ENCODE peak calls at places on chromosome 4, in eight cellular contexts. One of them, this sample, is unnamed.
A peak's percentile ranks its signal among the peaks of the same experiment; 100 is the strongest.

GRCh38 chr4:72302981-72303704 is 265.9 kb downstream of the ADAMTS3 start:
- DNase-seq in colonic mucosa: peak; percentile 36
- DNase-seq in Peyer's patch: no peak
- DNase-seq in SJCRH30: peak; percentile 33
- DNase-seq in esophagus squamous epithelium: no peak
- DNase-seq in ovary: no peak
- DNase-seq in trophoblast cell: peak; percentile 75
- DNase-seq in testis: peak; percentile 48
- DNase-seq in this sample: peak; percentile 46

GRCh38 chr4:13919021-13919441 is 291.5 kb upstream of the BOD1L1 start:
- DNase-seq in colonic mucosa: no peak
- DNase-seq in Peyer's patch: no peak
- DNase-seq in SJCRH30: no peak
- DNase-seq in esophagus squamous epithelium: no peak
- DNase-seq in ovary: no peak
- DNase-seq in trophoblast cell: no peak
- DNase-seq in testis: no peak
- DNase-seq in this sample: no peak

GRCh38 chr4:156999175-156999517 is 27.5 kb upstream of the PDGFC start:
- DNase-seq in colonic mucosa: peak; percentile 36
- DNase-seq in Peyer's patch: no peak
- DNase-seq in SJCRH30: peak; percentile 78
- DNase-seq in esophagus squamous epithelium: no peak
- DNase-seq in ovary: no peak
- DNase-seq in trophoblast cell: peak; percentile 99
- DNase-seq in testis: peak; percentile 43
- DNase-seq in this sample: peak; percentile 57

GRCh38 chr4:119139822-119140252 is 4.2 kb downstream of the MYOZ2 start:
- DNase-seq in colonic mucosa: no peak
- DNase-seq in Peyer's patch: no peak
- DNase-seq in SJCRH30: no peak
- DNase-seq in esophagus squamous epithelium: no peak
- DNase-seq in ovary: no peak
- DNase-seq in trophoblast cell: no peak
- DNase-seq in testis: no peak
- DNase-seq in this sample: peak; percentile 2

GRCh38 chr4:14096406-14096965 is 469.0 kb upstream of the BOD1L1 start:
- DNase-seq in colonic mucosa: no peak
- DNase-seq in Peyer's patch: no peak
- DNase-seq in SJCRH30: no peak
- DNase-seq in esophagus squamous epithelium: no peak
- DNase-seq in ovary: no peak
- DNase-seq in trophoblast cell: peak; percentile 10
- DNase-seq in testis: no peak
- DNase-seq in this sample: no peak

GRCh38 chr4:167779864-167780263 is 312.5 kb upstream of the ANXA10 start:
- DNase-seq in colonic mucosa: no peak
- DNase-seq in Peyer's patch: no peak
- DNase-seq in SJCRH30: no peak
- DNase-seq in esophagus squamous epithelium: no peak
- DNase-seq in ovary: no peak
- DNase-seq in trophoblast cell: no peak
- DNase-seq in testis: no peak
- DNase-seq in this sample: no peak

GRCh38 chr4:143354990-143355389 is 18.3 kb downstream of the GAB1 start:
- DNase-seq in colonic mucosa: no peak
- DNase-seq in Peyer's patch: no peak
- DNase-seq in SJCRH30: no peak
- DNase-seq in esophagus squamous epithelium: no peak
- DNase-seq in ovary: no peak
- DNase-seq in trophoblast cell: no peak
- DNase-seq in testis: peak; percentile 47
- DNase-seq in this sample: no peak

GRCh38 chr4:102759835-102760644 is 728 bp downstream of the MANBA start:
- DNase-seq in colonic mucosa: peak; percentile 35
- DNase-seq in Peyer's patch: peak; percentile 71
- DNase-seq in SJCRH30: peak; percentile 3
- DNase-seq in esophagus squamous epithelium: peak; percentile 11
- DNase-seq in ovary: peak; percentile 25
- DNase-seq in trophoblast cell: peak; percentile 59
- DNase-seq in testis: peak; percentile 14
- DNase-seq in this sample: peak; percentile 40

GRCh38 chr4:106355193-106355592 is 13.4 kb downstream of the GIMD1 start:
- DNase-seq in colonic mucosa: no peak
- DNase-seq in Peyer's patch: no peak
- DNase-seq in SJCRH30: no peak
- DNase-seq in esophagus squamous epithelium: no peak
- DNase-seq in ovary: no peak
- DNase-seq in trophoblast cell: no peak
- DNase-seq in testis: peak; percentile 29
- DNase-seq in this sample: peak; percentile 14

GRCh38 chr4:6811165-6811564 is 28.6 kb downstream of the KIAA0232 start:
- DNase-seq in colonic mucosa: no peak
- DNase-seq in Peyer's patch: no peak
- DNase-seq in SJCRH30: no peak
- DNase-seq in esophagus squamous epithelium: no peak
- DNase-seq in ovary: no peak
- DNase-seq in trophoblast cell: peak; percentile 50
- DNase-seq in testis: no peak
- DNase-seq in this sample: no peak

GRCh38 chr4:98539299-98539698 is 119.1 kb downstream of the TSPAN5 start:
- DNase-seq in colonic mucosa: no peak
- DNase-seq in Peyer's patch: no peak
- DNase-seq in SJCRH30: no peak
- DNase-seq in esophagus squamous epithelium: no peak
- DNase-seq in ovary: no peak
- DNase-seq in trophoblast cell: no peak
- DNase-seq in testis: no peak
- DNase-seq in this sample: no peak

GRCh38 chr4:53461244-53461643 is 83.8 kb downstream of the FIP1L1 start:
- DNase-seq in colonic mucosa: no peak
- DNase-seq in Peyer's patch: no peak
- DNase-seq in SJCRH30: no peak
- DNase-seq in esophagus squamous epithelium: no peak
- DNase-seq in ovary: no peak
- DNase-seq in trophoblast cell: no peak
- DNase-seq in testis: no peak
- DNase-seq in this sample: no peak

GRCh38 chr4:6526696-6527095 is 48.3 kb upstream of the MAN2B2 start:
- DNase-seq in colonic mucosa: no peak
- DNase-seq in Peyer's patch: no peak
- DNase-seq in SJCRH30: no peak
- DNase-seq in esophagus squamous epithelium: no peak
- DNase-seq in ovary: no peak
- DNase-seq in trophoblast cell: no peak
- DNase-seq in testis: no peak
- DNase-seq in this sample: no peak

GRCh38 chr4:98711526-98711925 is 53.1 kb upstream of the TSPAN5 start:
- DNase-seq in colonic mucosa: no peak
- DNase-seq in Peyer's patch: no peak
- DNase-seq in SJCRH30: no peak
- DNase-seq in esophagus squamous epithelium: no peak
- DNase-seq in ovary: no peak
- DNase-seq in trophoblast cell: no peak
- DNase-seq in testis: no peak
- DNase-seq in this sample: no peak

GRCh38 chr4:153465583-153465921 is 608 bp upstream of the TMEM131L start:
- DNase-seq in colonic mucosa: peak; percentile 55
- DNase-seq in Peyer's patch: peak; percentile 74
- DNase-seq in SJCRH30: peak; percentile 67
- DNase-seq in esophagus squamous epithelium: peak; percentile 23
- DNase-seq in ovary: peak; percentile 65
- DNase-seq in trophoblast cell: peak; percentile 31
- DNase-seq in testis: peak; percentile 62
- DNase-seq in this sample: peak; percentile 41

GRCh38 chr4:89807441-89808140 is 29.4 kb downstream of the SNCA start:
- DNase-seq in colonic mucosa: no peak
- DNase-seq in Peyer's patch: no peak
- DNase-seq in SJCRH30: no peak
- DNase-seq in esophagus squamous epithelium: no peak
- DNase-seq in ovary: no peak
- DNase-seq in trophoblast cell: no peak
- DNase-seq in testis: no peak
- DNase-seq in this sample: no peak

GRCh38 chr4:183424109-183424751 is 20.2 kb upstream of the CDKN2AIP start:
- DNase-seq in colonic mucosa: peak; percentile 75
- DNase-seq in Peyer's patch: no peak
- DNase-seq in SJCRH30: no peak
- DNase-seq in esophagus squamous epithelium: no peak
- DNase-seq in ovary: peak; percentile 2
- DNase-seq in trophoblast cell: no peak
- DNase-seq in testis: no peak
- DNase-seq in this sample: no peak

GRCh38 chr4:40216622-40217366 is 20.0 kb downstream of the RHOH start:
- DNase-seq in colonic mucosa: no peak
- DNase-seq in Peyer's patch: no peak
- DNase-seq in SJCRH30: no peak
- DNase-seq in esophagus squamous epithelium: no peak
- DNase-seq in ovary: no peak
- DNase-seq in trophoblast cell: no peak
- DNase-seq in testis: no peak
- DNase-seq in this sample: no peak
- H3K36me3 ChIP-seq in colonic mucosa: no peaks in the 10 kb centered on the region
- H3K36me3 ChIP-seq in Peyer's patch: no peaks in the 10 kb centered on the region
- H3K36me3 ChIP-seq in SJCRH30: no peaks in the 10 kb centered on the region
- H3K36me3 ChIP-seq in esophagus squamous epithelium: no peaks in the 10 kb centered on the region
- H3K36me3 ChIP-seq in ovary: no peaks in the 10 kb centered on the region
- H3K36me3 ChIP-seq in trophoblast cell: no peaks in the 10 kb centered on the region
- H3K36me3 ChIP-seq in testis: no peaks in the 10 kb centered on the region
- H3K36me3 ChIP-seq in this sample: peaks cover 3% of the 10 kb centered on the region

DNA sequence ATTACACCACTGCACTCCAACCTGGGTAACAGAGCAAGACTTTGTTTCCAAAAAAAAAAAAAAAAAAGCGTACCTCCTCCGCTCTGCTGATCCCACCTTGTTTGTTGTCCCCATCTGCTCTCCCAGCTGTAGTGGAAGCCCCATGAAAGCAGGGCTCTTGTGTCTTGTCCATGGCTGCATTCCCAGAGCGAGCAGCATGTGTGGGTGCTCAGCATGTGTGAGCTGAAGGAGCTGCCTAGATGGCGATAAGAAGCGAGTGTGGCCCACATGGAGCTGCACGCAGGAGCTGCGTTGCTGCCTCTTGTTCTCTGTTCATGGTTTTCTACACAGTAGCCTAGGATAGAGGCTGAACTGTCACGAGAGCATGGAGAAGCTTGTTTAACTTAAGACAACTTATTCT is 12.4 kb downstream of the NSD2 start:
- DNase-seq in colonic mucosa: no peak
- DNase-seq in Peyer's patch: no peak
- DNase-seq in SJCRH30: no peak
- DNase-seq in esophagus squamous epithelium: no peak
- DNase-seq in ovary: no peak
- DNase-seq in trophoblast cell: no peak
- DNase-seq in testis: no peak
- DNase-seq in this sample: no peak
- H3K27ac ChIP-seq in colonic mucosa: no peak overlapping the region
- H3K27ac ChIP-seq in Peyer's patch: no peak overlapping the region
- H3K27ac ChIP-seq in SJCRH30: no peak overlapping the region
- H3K27ac ChIP-seq in esophagus squamous epithelium: no peak overlapping the region
- H3K27ac ChIP-seq in ovary: no peak overlapping the region
- H3K27ac ChIP-seq in trophoblast cell: no peak overlapping the region
- H3K27ac ChIP-seq in testis: no peak overlapping the region
- H3K27ac ChIP-seq in this sample: no peak overlapping the region

GRCh38 chr4:10096201-10096975 is 20.2 kb downstream of the WDR1 start:
- DNase-seq in colonic mucosa: peak; percentile 60
- DNase-seq in Peyer's patch: peak; percentile 64
- DNase-seq in SJCRH30: peak; percentile 34
- DNase-seq in esophagus squamous epithelium: no peak
- DNase-seq in ovary: peak; percentile 58
- DNase-seq in trophoblast cell: peak; percentile 41
- DNase-seq in testis: peak; percentile 67
- DNase-seq in this sample: peak; percentile 60
- H3K36me3 ChIP-seq in colonic mucosa: peaks cover 19% of the 10 kb centered on the region
- H3K36me3 ChIP-seq in Peyer's patch: no peaks in the 10 kb centered on the region
- H3K36me3 ChIP-seq in SJCRH30: peaks cover 41% of the 10 kb centered on the region
- H3K36me3 ChIP-seq in esophagus squamous epithelium: peaks cover 59% of the 10 kb centered on the region
- H3K36me3 ChIP-seq in ovary: no peaks in the 10 kb centered on the region
- H3K36me3 ChIP-seq in trophoblast cell: peaks cover 98% of the 10 kb centered on the region
- H3K36me3 ChIP-seq in testis: no peaks in the 10 kb centered on the region
- H3K36me3 ChIP-seq in this sample: peaks cover 26% of the 10 kb centered on the region

GRCh38 chr4:80182237-80182866 is 15.0 kb upstream of the PRDM8 start:
- DNase-seq in colonic mucosa: no peak
- DNase-seq in Peyer's patch: no peak
- DNase-seq in SJCRH30: no peak
- DNase-seq in esophagus squamous epithelium: no peak
- DNase-seq in ovary: peak; percentile 22
- DNase-seq in trophoblast cell: no peak
- DNase-seq in testis: no peak
- DNase-seq in this sample: no peak

GRCh38 chr4:80185787-80186548 is 11.3 kb upstream of the PRDM8 start:
- DNase-seq in colonic mucosa: no peak
- DNase-seq in Peyer's patch: no peak
- DNase-seq in SJCRH30: no peak
- DNase-seq in esophagus squamous epithelium: no peak
- DNase-seq in ovary: peak; percentile 24
- DNase-seq in trophoblast cell: no peak
- DNase-seq in testis: no peak
- DNase-seq in this sample: no peak

GRCh38 chr4:80184791-80185756 is 12.2 kb upstream of the PRDM8 start:
- DNase-seq in colonic mucosa: no peak
- DNase-seq in Peyer's patch: peak; percentile 49
- DNase-seq in SJCRH30: no peak
- DNase-seq in esophagus squamous epithelium: no peak
- DNase-seq in ovary: peak; percentile 50
- DNase-seq in trophoblast cell: no peak
- DNase-seq in testis: no peak
- DNase-seq in this sample: no peak

GRCh38 chr4:80184053-80184790 is 13.1 kb upstream of the PRDM8 start:
- DNase-seq in colonic mucosa: peak; percentile 91
- DNase-seq in Peyer's patch: peak; percentile 90
- DNase-seq in SJCRH30: peak; percentile 75
- DNase-seq in esophagus squamous epithelium: peak; percentile 24
- DNase-seq in ovary: peak; percentile 93
- DNase-seq in trophoblast cell: peak; percentile 75
- DNase-seq in testis: peak; percentile 90
- DNase-seq in this sample: peak; percentile 57

DNA sequence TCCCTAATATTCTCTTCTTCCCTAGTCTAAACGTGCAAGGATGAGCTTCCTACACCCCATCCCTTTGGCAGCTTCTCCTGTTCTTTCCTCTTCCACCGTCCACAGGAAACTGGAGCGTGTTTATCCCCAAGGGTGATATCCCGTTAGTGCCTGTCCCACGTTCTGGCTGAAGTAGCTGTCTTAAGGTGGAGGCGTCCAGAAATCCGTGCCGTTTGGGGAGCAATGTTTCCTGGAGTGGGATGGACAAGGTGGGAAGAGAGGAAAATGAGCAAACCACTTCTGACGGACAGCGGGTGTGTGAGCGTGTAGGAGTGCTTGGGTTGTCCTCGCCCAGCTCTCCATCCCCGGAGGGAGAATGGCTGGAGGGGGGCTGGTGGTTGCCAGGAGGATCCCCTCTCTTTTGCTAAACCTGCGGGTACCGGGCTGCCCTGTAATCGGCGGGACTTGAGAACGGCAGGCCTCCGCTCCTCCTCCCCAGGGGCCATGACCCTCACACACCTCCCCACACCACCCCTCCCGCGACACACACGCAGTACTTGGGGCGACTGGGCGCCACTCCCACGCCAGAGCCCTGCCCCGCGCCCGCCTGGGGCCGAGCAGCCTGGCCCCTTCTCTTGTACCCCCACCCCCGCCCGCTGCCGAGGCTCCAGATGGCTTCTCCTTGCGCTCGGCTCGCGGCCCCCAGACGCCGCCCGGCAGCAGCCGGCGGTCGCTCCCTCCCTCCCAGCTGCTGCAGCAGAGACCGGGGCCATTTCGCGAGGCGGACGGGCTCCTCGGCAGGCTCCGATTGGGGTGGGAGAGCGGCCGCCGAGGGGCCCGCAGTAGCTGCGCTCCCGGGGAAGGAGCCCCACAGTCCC is 13.9 kb upstream of the PRDM8 start:
- DNase-seq in colonic mucosa: no peak
- DNase-seq in Peyer's patch: peak; percentile 44
- DNase-seq in SJCRH30: no peak
- DNase-seq in esophagus squamous epithelium: no peak
- DNase-seq in ovary: peak; percentile 65
- DNase-seq in trophoblast cell: no peak
- DNase-seq in testis: no peak
- DNase-seq in this sample: no peak
- H3K27ac ChIP-seq in colonic mucosa: peak overlapping the region; percentile 40
- H3K27ac ChIP-seq in Peyer's patch: peak overlapping the region; percentile 72
- H3K27ac ChIP-seq in SJCRH30: peak overlapping the region; percentile 5
- H3K27ac ChIP-seq in esophagus squamous epithelium: peak overlapping the region; percentile 71
- H3K27ac ChIP-seq in ovary: peak overlapping the region; percentile 86
- H3K27ac ChIP-seq in trophoblast cell: no peak overlapping the region
- H3K27ac ChIP-seq in testis: peak overlapping the region; percentile 78
- H3K27ac ChIP-seq in this sample: peak overlapping the region; percentile 33

This sample was measured in small intestine.